ENCODE peak calls at places on chromosomes 3 and 15, in seven cellular contexts. P, O, Z, I, N, L and B are unnamed samples.

GRCh38 chr3:32347286-32348125 is 44.1 kb upstream of the CMTM7 start:
- DNase-seq in P (no peak), O (no peak), Z (no peak), I (no peak), N (no peak), L (no peak), B (no peak)

GRCh38 chr3:52277972-52278509 is 408 bp downstream of the WDR82 start:
- DNase-seq in P (no peak), O (no peak), Z (peak), I (peak), N (peak), L (peak), B (no peak)

GRCh38 chr3:114861666-114862065 is 285.4 kb downstream of the ZBTB20 start:
- DNase-seq in P (no peak), O (no peak), Z (peak), I (no peak), N (no peak), L (no peak), B (no peak)

GRCh38 chr15:90762109-90762508 is 45.0 kb downstream of the BLM start:
- DNase-seq in P (peak), O (no peak), Z (peak), I (peak), N (peak), L (peak), B (no peak)

GRCh38 chr15:58534556-58534955 is 102.8 kb downstream of the LIPC start:
- DNase-seq in P (no peak), O (no peak), Z (no peak), I (no peak), N (no peak), L (no peak), B (no peak)

GRCh38 chr3:129942296-129942695 is 32.2 kb upstream of the TRH start:
- DNase-seq in P (no peak), O (peak), Z (peak), I (peak), N (peak), L (peak), B (no peak)

GRCh38 chr15:99154271-99154670 is 49.4 kb downstream of the SYNM start:
- DNase-seq in P (no peak), O (no peak), Z (no peak), I (no peak), N (no peak), L (no peak), B (no peak)

GRCh38 chr15:26070095-26070532 is 207.0 kb upstream of the ATP10A start:
- DNase-seq in P (no peak), O (no peak), Z (no peak), I (no peak), N (no peak), L (no peak), B (no peak)

GRCh38 chr3:177744873-177745646 is 547.8 kb upstream of the TBL1XR1 start:
- DNase-seq in P (no peak), O (peak), Z (no peak), I (no peak), N (peak), L (peak), B (no peak)

GRCh38 chr3:40961104-40961857 is 238.0 kb upstream of the CTNNB1 start:
- DNase-seq in P (no peak), O (no peak), Z (no peak), I (no peak), N (no peak), L (no peak), B (no peak)

GRCh38 chr3:115500795-115501194 is 122.5 kb upstream of the GAP43 start:
- DNase-seq in P (no peak), O (no peak), Z (no peak), I (no peak), N (no peak), L (no peak), B (no peak)

GRCh38 chr3:156050918-156051317 is 69.5 kb upstream of the KCNAB1 start:
- DNase-seq in P (no peak), O (peak), Z (no peak), I (no peak), N (no peak), L (peak), B (no peak)

GRCh38 chr3:157170861-157171260 is 10.9 kb upstream of the CCNL1 start:
- DNase-seq in P (no peak), O (no peak), Z (no peak), I (no peak), N (no peak), L (no peak), B (no peak)

GRCh38 chr3:140077406-140077805 is 142.4 kb downstream of the CLSTN2 start:
- DNase-seq in P (no peak), O (no peak), Z (no peak), I (no peak), N (no peak), L (no peak), B (no peak)

GRCh38 chr3:149371723-149372114 is 5.7 kb downstream of the TM4SF1 start:
- DNase-seq in P (no peak), O (no peak), Z (no peak), I (no peak), N (no peak), L (no peak), B (no peak)

GRCh38 chr3:125431912-125432587 is 56.9 kb upstream of the ZNF148 start:
- DNase-seq in P (no peak), O (peak), Z (peak), I (no peak), N (no peak), L (no peak), B (no peak)

GRCh38 chr3:144369151-144369879 is 397.7 kb downstream of the DIPK2A start:
- DNase-seq in P (no peak), O (no peak), Z (no peak), I (no peak), N (no peak), L (no peak), B (no peak)

GRCh38 chr15:99138491-99138982 is 33.7 kb downstream of the SYNM start:
- DNase-seq in P (no peak), O (no peak), Z (no peak), I (no peak), N (no peak), L (no peak), B (no peak)

GRCh38 chr15:62706361-62706760 is 336.2 kb upstream of the TPM1 start:
- DNase-seq in P (no peak), O (peak), Z (peak), I (no peak), N (no peak), L (peak), B (no peak)

GRCh38 chr3:69647710-69648109 is 91.6 kb upstream of the MITF start:
- DNase-seq in P (no peak), O (peak), Z (no peak), I (no peak), N (no peak), L (no peak), B (no peak)

GRCh38 chr15:73935547-73935946 is 9.3 kb downstream of the LOXL1 start:
- DNase-seq in P (no peak), O (peak), Z (no peak), I (no peak), N (peak), L (peak), B (no peak)

GRCh38 chr15:63945005-63945788 is 101.1 kb downstream of the DAPK2 start:
- DNase-seq in P (no peak), O (peak), Z (peak), I (peak), N (peak), L (peak), B (no peak)

GRCh38 chr15:73924258-73924921 is 1.9 kb upstream of the LOXL1 start:
- DNase-seq in P (peak), O (peak), Z (peak), I (no peak), N (peak), L (peak), B (no peak)

GRCh38 chr3:71056327-71056726 is 527.2 kb downstream of the FOXP1 start:
- DNase-seq in P (no peak), O (peak), Z (peak), I (no peak), N (no peak), L (peak), B (no peak)

GRCh38 chr15:74530771-74531143 is 10.3 kb upstream of the ARID3B start:
- DNase-seq in P (no peak), O (no peak), Z (no peak), I (no peak), N (no peak), L (no peak), B (no peak)

GRCh38 chr3:36543276-36543997 is 163.1 kb downstream of the STAC start:
- DNase-seq in P (no peak), O (no peak), Z (peak), I (no peak), N (no peak), L (no peak), B (no peak)

GRCh38 chr3:192834428-192834827 is 83.2 kb downstream of the MB21D2 start:
- DNase-seq in P (no peak), O (no peak), Z (peak), I (peak), N (no peak), L (no peak), B (no peak)

GRCh38 chr3:64612916-64613526 is 74.8 kb downstream of the ADAMTS9 start:
- DNase-seq in P (no peak), O (no peak), Z (peak), I (no peak), N (peak), L (no peak), B (no peak)

GRCh38 chr15:20341901-20342605 is 199.5 kb downstream of the GOLGA6L6 start:
- DNase-seq in P (no peak), O (peak), Z (peak), I (no peak), N (peak), L (peak), B (no peak)

GRCh38 chr3:43497905-43498365 is 123.9 kb downstream of the ANO10 start:
- DNase-seq in P (peak), O (peak), Z (peak), I (no peak), N (no peak), L (peak), B (no peak)

GRCh38 chr3:189204467-189204866 is 32.7 kb downstream of the TPRG1 start:
- DNase-seq in P (no peak), O (no peak), Z (peak), I (no peak), N (no peak), L (no peak), B (no peak)

GRCh38 chr3:131072845-131073244 is 46.2 kb downstream of the NEK11 start:
- DNase-seq in P (no peak), O (no peak), Z (peak), I (no peak), N (no peak), L (no peak), B (no peak)

GRCh38 chr3:111589303-111590095 is 5.6 kb downstream of the ZBED2 start:
- DNase-seq in P (no peak), O (no peak), Z (no peak), I (no peak), N (no peak), L (peak), B (no peak)

GRCh38 chr3:48215466-48215865 is 7.8 kb upstream of the CAMP start:
- DNase-seq in P (no peak), O (no peak), Z (peak), I (peak), N (no peak), L (no peak), B (no peak)

GRCh38 chr3:54877675-54878544 is 49.9 kb downstream of the LRTM1 start:
- DNase-seq in P (no peak), O (no peak), Z (peak), I (no peak), N (no peak), L (peak), B (no peak)

GRCh38 chr3:150057227-150057626 is 86.5 kb upstream of the PFN2 start:
- DNase-seq in P (no peak), O (no peak), Z (no peak), I (no peak), N (no peak), L (no peak), B (no peak)

GRCh38 chr15:27725733-27726132 is 373.4 kb downstream of the OCA2 start:
- DNase-seq in P (no peak), O (no peak), Z (no peak), I (no peak), N (no peak), L (no peak), B (no peak)

GRCh38 chr3:81554348-81554747 is 207.1 kb downstream of the GBE1 start:
- DNase-seq in P (peak), O (peak), Z (peak), I (no peak), N (no peak), L (no peak), B (peak)

GRCh38 chr3:98371186-98371585 is 17.5 kb downstream of the OR5K4 start:
- DNase-seq in P (no peak), O (no peak), Z (no peak), I (no peak), N (no peak), L (no peak), B (no peak)

GRCh38 chr15:70101459-70102113 is 3.9 kb upstream of the TLE3 start:
- DNase-seq in P (peak), O (peak), Z (peak), I (peak), N (no peak), L (peak), B (no peak)

GRCh38 chr15:70100495-70101331 is 3.0 kb upstream of the TLE3 start:
- DNase-seq in P (no peak), O (peak), Z (no peak), I (no peak), N (peak), L (peak), B (no peak)

GRCh38 chr15:70102827-70103226 is 5.1 kb upstream of the TLE3 start:
- DNase-seq in P (no peak), O (no peak), Z (no peak), I (no peak), N (no peak), L (no peak), B (no peak)

GRCh38 chr15:70099966-70100494 is 2.3 kb upstream of the TLE3 start:
- DNase-seq in P (no peak), O (peak), Z (no peak), I (no peak), N (no peak), L (no peak), B (no peak)

GRCh38 chr15:70104227-70104626 is 6.5 kb upstream of the TLE3 start:
- DNase-seq in P (no peak), O (no peak), Z (no peak), I (no peak), N (no peak), L (no peak), B (no peak)
- TF ChIP-seq CTCF in P (no peak), O (no peak), Z (no peak), I (no peak), N (no peak), L (no peak), B (no peak)

GRCh38 chr15:76664895-76665294 is 240.2 kb downstream of the SCAPER start:
- DNase-seq in P (no peak), O (no peak), Z (no peak), I (no peak), N (no peak), L (no peak), B (no peak)

GRCh38 chr15:76668900-76669299 is 236.2 kb downstream of the SCAPER start:
- DNase-seq in P (no peak), O (no peak), Z (no peak), I (no peak), N (no peak), L (no peak), B (no peak)

GRCh38 chr15:76664411-76664810 is 240.7 kb downstream of the SCAPER start:
- DNase-seq in P (no peak), O (no peak), Z (no peak), I (no peak), N (no peak), L (no peak), B (no peak)

GRCh38 chr15:76669521-76669920 is 235.6 kb downstream of the SCAPER start:
- DNase-seq in P (no peak), O (no peak), Z (no peak), I (no peak), N (no peak), L (no peak), B (no peak)

DNA sequence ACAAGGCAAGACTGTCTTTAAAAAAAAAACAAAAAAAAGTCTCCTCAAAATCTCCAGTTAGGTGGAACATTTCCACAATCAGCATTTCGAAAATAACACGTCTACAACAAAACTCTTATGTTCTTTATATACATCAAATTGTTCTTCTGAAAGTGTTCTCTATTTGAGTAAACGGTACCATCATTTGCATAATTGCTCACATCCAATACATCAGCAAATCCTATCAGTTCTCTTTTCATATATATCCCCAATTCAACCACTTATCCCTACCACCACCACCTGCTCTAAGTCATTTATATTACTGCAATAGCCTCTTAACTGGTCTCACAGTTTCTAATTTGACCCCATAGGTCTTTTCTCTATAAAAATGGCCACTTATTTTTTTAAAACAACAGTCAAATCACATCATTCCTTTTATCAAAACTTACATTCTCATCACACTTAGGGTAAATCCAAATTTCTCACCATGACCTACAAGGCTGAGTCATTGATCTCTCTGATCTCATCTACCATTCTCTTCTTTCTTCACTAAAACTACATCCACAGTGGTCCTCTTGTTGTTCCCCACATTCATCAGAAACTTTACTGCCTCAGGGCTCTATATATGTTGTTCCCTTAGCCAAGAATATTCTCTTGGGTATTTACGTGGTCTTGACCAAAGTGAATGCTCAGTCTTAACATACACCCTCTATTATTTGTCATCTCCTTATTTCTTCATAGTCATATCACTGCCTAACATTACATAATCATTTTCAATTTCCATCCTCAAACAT is 237.0 kb downstream of the SCAPER start:
- DNase-seq in P (no peak), O (no peak), Z (no peak), I (no peak), N (no peak), L (no peak), B (no peak)
- H3K4me3 ChIP-seq in P (no peak), O (no peak), Z (no peak), I (no peak), N (no peak), L (no peak), B (no peak)

DNA sequence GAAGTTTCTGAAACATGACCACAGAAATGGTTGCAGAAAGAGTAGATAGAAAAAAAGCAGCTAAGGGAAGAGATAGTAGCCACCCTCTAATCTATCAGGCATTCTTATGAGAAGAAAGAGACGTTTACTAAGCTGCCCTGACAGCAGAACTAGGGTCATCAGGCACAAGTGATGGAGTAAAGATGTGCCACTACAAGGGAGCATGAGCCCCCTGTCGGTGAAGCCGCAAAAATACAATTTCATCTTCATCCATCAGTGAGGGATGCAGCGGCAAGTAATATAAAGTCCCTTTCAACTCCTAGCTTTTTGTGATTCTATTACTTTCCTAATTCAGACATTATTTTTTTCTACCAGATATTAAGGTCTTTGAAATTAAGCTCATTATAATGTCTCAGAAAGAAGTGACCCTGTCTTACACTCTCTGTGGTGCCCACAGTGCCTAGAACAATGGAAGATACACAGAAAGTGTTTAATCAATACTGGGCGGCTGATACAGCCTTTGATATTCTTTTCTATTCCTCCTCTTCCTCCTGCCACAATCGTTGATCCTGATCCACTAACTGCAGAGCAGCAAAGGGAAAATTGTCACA is 651.6 kb downstream of the NTRK3 start:
- DNase-seq in P (no peak), O (peak), Z (no peak), I (no peak), N (no peak), L (peak), B (no peak)
- TF ChIP-seq CTCF in P (peak), O (peak), Z (peak), I (peak), N (peak), L (peak), B (peak)

GRCh38 chr15:37059051-37059450 is 41.3 kb downstream of the MEIS2 start:
- DNase-seq in P (peak), O (peak), Z (peak), I (no peak), N (no peak), L (peak), B (no peak)

GRCh38 chr15:37056168-37056893 is 44.0 kb downstream of the MEIS2 start:
- DNase-seq in P (no peak), O (no peak), Z (no peak), I (no peak), N (no peak), L (peak), B (no peak)

GRCh38 chr15:37056894-37057205 is 43.5 kb downstream of the MEIS2 start:
- DNase-seq in P (no peak), O (no peak), Z (no peak), I (no peak), N (no peak), L (no peak), B (no peak)

GRCh38 chr15:37057831-37058230 is 42.5 kb downstream of the MEIS2 start:
- DNase-seq in P (no peak), O (no peak), Z (no peak), I (no peak), N (no peak), L (no peak), B (no peak)

DNA sequence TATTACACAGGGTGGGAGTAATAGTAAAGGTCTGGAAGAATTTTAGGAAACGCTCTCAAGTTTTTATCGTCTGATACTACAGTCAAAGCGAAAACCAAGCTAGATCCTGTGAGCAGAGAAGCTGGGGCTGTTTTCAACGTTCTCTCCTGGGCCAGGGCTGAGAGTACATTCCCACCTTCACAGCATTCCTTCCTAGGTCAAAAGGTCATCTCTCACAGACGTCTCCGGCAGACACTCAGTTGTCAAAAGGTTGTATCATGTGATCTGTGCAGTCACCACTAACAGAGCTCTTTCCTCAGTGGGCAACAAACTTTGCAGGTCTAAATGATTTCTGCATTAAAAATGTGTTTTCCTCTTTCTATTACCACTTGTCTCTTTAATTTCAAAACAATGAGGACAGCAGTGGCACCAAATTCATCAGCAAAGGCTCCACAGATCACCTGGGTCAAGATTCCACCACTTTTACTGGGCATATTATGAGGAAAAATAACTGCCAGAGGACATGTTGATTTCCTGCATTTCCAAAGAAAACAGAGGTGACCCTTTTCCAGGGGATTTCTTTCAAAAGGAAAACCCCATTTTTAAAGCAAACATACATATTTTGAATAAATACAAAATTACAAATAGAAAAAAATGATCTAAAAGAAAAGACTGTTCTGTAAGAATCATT is 41.9 kb downstream of the MEIS2 start:
- DNase-seq in P (no peak), O (no peak), Z (no peak), I (no peak), N (no peak), L (no peak), B (no peak)
- H3K4me3 ChIP-seq in P (no peak), O (no peak), Z (no peak), I (no peak), N (no peak), L (no peak), B (no peak)

GRCh38 chr15:40358492-40359353 is 704 bp downstream of the DISP2 start:
- DNase-seq in P (no peak), O (peak), Z (no peak), I (no peak), N (no peak), L (no peak), B (no peak)
- TF ChIP-seq CTCF in P (peak), O (peak), Z (no peak), I (no peak), N (peak), L (no peak), B (peak)